ENCODE peak calls at places on chromosomes 1 and 21, in five cellular contexts. W, P, M, S and D are unnamed samples.

GRCh38 chr1:152752225-152752624 is 5.6 kb upstream of the KPRP start:
- DNase-seq in W (no peak), M (no peak), P (peak), S (no peak), D (peak)

GRCh38 chr1:68151690-68152089 is 80.6 kb downstream of the WLS start:
- DNase-seq in W (no peak), M (no peak), P (no peak), S (no peak), D (no peak)

GRCh38 chr21:14864211-14865021 is 200.4 kb downstream of the NRIP1 start:
- DNase-seq in P (peak), S (peak), W (peak), M (peak), D (peak)

GRCh38 chr1:212179394-212180076 is 105.7 kb upstream of the PPP2R5A start:
- DNase-seq in M (no peak), S (no peak), W (peak), P (peak), D (peak)

GRCh38 chr1:45892068-45892785 is 88.8 kb downstream of the MAST2 start:
- DNase-seq in P (peak), S (no peak), W (peak), M (no peak), D (peak)

GRCh38 chr1:32870615-32871363 is at the start of gene FNDC5:
- DNase-seq in S (no peak), P (no peak), W (no peak), M (no peak), D (no peak)

GRCh38 chr1:119438761-119439160 is 23.8 kb downstream of the HSD3B2 start:
- DNase-seq in W (no peak), P (no peak), S (no peak), M (no peak), D (no peak)

GRCh38 chr21:33481314-33481943 is 1.7 kb upstream of the TMEM50B start:
- DNase-seq in S (no peak), M (peak), W (no peak), P (no peak), D (no peak)

GRCh38 chr1:23263380-23263887 is 46.1 kb upstream of the HTR1D start:
- DNase-seq in M (no peak), W (no peak), P (no peak), S (no peak), D (no peak)

GRCh38 chr1:109876617-109877319 is 33.9 kb upstream of the CSF1 start:
- DNase-seq in P (no peak), W (peak), S (no peak), M (no peak), D (peak)

GRCh38 chr1:176033879-176034278 is 173.2 kb downstream of the COP1 start:
- DNase-seq in S (no peak), P (peak), W (no peak), M (no peak), D (peak)

GRCh38 chr1:75937034-75937433 is 4.8 kb upstream of the ASB17 start:
- DNase-seq in W (peak), P (no peak), S (no peak), M (peak), D (peak)

GRCh38 chr1:85303440-85304162 is 27.2 kb upstream of the BCL10 start:
- DNase-seq in M (peak), P (no peak), W (no peak), S (no peak), D (no peak)

GRCh38 chr1:35666916-35667315 is 25.6 kb upstream of the PSMB2 start:
- DNase-seq in M (no peak), P (no peak), W (no peak), S (no peak), D (no peak)

GRCh38 chr1:85406081-85406480 is 58.9 kb downstream of the DDAH1 start:
- DNase-seq in S (no peak), M (no peak), P (no peak), W (no peak), D (no peak)

GRCh38 chr21:34882719-34883131 is 166.4 kb downstream of the RUNX1 start:
- DNase-seq in M (peak), P (no peak), W (no peak), S (no peak), D (peak)

GRCh38 chr21:45029298-45029967 is 44.9 kb upstream of the ADARB1 start:
- DNase-seq in M (no peak), S (peak), P (peak), W (no peak), D (peak)

GRCh38 chr21:36310016-36310415 is 10.0 kb upstream of the MORC3 start:
- DNase-seq in M (peak), P (no peak), S (peak), W (no peak), D (no peak)

GRCh38 chr1:10663668-10664035 is 132.8 kb downstream of the CASZ1 start:
- DNase-seq in M (no peak), S (no peak), W (no peak), P (no peak), D (no peak)

GRCh38 chr21:35257413-35257812 is 208.3 kb upstream of the RUNX1 start:
- DNase-seq in P (peak), W (peak), M (no peak), S (peak), D (peak)

GRCh38 chr1:36115200-36115669 is 9.8 kb downstream of the COL8A2 start:
- DNase-seq in M (no peak), S (no peak), P (peak), W (peak), D (peak)

GRCh38 chr1:158679289-158679688 is 7.2 kb downstream of the SPTA1 start:
- DNase-seq in W (no peak), P (no peak), S (no peak), M (peak), D (no peak)

DNA sequence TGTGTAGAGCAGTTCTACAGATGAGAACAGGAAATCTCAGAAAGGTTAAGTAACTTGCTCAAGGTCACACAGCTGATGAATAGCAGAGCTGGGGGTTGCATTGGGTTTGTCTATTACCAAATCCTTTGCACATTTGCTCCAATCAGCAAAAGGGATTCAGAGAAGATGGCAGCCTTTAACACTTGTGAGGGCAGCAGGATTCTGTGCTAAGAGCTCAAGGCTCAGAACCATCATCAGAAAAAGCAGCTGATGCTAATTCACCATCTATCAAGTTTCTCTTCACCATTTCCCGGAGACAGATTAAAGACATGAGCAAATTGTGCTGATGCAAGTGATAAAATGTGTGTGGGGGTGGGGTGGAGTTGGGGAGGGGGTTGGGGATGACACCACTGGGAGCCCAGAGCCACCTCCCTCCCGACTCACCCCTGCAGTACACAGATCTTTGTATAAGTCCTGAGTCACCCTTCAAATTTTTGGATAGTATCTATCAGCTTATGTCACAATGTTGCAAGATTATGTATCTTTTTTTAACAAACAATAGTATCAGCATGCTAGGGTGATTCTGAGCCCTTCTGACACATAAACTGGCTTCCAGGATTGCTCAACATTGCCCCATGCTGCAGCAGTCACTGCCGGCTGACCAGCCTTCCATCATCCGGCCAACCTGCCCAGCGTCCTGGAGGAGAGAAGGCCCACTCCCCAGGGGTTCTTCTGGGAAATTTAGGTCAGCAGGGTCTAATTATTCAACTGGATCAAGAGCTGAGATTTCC is 2.8 kb upstream of the SPSB1 start:
- DNase-seq in P (peak), M (no peak), W (peak), S (peak), D (peak)
- TF ChIP-seq CTCF in P (no peak), M (no peak), W (no peak), S (no peak), D (no peak)

GRCh38 chr1:59018860-59019259 is 235.0 kb upstream of the JUN start:
- DNase-seq in W (no peak), M (no peak), P (no peak), S (no peak), D (no peak)

GRCh38 chr1:59022199-59022598 is 238.4 kb upstream of the JUN start:
- DNase-seq in P (no peak), W (no peak), M (no peak), S (no peak), D (no peak)

GRCh38 chr1:59018446-59018845 is 234.6 kb upstream of the JUN start:
- DNase-seq in W (no peak), P (no peak), M (no peak), S (no peak), D (no peak)

GRCh38 chr1:59022799-59023198 is 239.0 kb upstream of the JUN start:
- DNase-seq in P (no peak), M (no peak), W (no peak), S (no peak), D (no peak)

GRCh38 chr1:59020151-59020997 is 236.5 kb upstream of the JUN start:
- DNase-seq in W (no peak), M (peak), P (peak), S (peak), D (peak)
- H3K4me3 ChIP-seq in W (no peak), M (peak), P (no peak), S (peak), D (peak)

GRCh38 chr1:91500756-91501526 is at the start of gene CDC7:
- DNase-seq in P (peak), M (peak), W (peak), S (peak), D (peak)
- TF ChIP-seq CTCF in P (peak), M (peak), W (peak), S (no peak), D (peak)

DNA sequence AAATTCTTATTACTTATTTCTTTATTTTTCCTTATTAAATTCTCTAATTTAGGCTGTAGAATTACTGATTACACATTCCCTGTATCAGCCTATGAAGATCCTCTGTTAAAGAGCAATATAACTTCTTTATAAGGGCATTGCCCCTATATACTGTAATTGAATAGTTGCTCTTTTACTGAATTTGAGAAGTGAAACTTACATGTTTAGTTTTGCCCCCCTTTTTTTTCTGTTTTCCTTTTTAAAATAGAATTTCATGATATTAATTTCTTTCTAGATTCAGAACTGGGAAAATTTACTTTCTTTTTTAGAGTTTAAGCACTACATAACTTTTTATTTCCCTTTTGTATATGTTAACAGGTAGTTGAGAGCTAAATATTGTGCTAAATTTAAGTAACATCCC is 29.5 kb upstream of the PGM1 start:
- DNase-seq in S (no peak), P (no peak), M (peak), W (no peak), D (no peak)
- H3K4me3 ChIP-seq in S (no peak), P (no peak), M (no peak), W (no peak), D (no peak)

GRCh38 chr1:25028587-25028909 is 98.5 kb upstream of the RUNX3 start:
- DNase-seq in M (no peak), W (no peak), S (peak), P (no peak), D (no peak)

GRCh38 chr1:25026304-25026703 is 96.2 kb upstream of the RUNX3 start:
- DNase-seq in P (no peak), M (no peak), W (no peak), S (no peak), D (no peak)

GRCh38 chr1:25027876-25028586 is 98.0 kb upstream of the RUNX3 start:
- DNase-seq in M (no peak), P (no peak), S (no peak), W (no peak), D (no peak)

GRCh38 chr1:25024631-25025350 is 94.7 kb upstream of the RUNX3 start:
- DNase-seq in P (no peak), W (no peak), M (no peak), S (no peak), D (no peak)

DNA sequence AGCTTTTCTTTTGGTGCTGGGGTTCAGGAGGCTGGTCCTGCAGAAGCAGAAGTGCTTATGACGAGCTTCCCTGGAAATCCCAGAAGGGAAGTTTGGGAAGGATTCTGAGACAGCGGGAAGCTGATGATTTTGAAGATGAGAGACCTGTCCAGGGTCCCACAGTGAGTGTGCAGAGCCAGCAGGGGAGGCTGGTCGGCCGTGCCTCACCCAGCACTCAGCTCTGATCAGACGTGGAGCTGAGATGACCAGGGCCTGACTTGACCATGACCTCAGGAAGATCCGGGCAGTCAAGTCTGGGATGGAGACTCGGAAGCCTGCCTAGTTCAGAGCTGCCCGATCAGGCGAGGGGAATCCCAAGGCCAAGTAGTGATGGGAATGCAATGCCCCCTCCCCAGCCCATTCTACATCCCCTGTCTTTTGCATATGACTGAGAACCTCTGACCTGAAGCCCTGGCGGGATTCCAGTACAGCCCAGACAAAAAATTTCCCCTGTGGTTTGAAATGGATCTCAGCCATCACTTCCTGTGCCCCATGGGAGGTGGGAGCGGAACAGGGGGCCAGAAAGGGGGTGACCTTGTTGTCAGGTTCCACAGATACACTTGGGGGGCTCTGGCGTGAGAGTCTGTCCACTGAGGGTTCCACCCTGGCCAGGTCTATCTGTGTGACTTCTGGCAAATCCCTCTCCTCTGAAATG is 96.8 kb upstream of the RUNX3 start:
- DNase-seq in W (no peak), S (no peak), P (no peak), M (peak), D (no peak)
- TF ChIP-seq CTCF in W (no peak), S (no peak), P (no peak), M (peak), D (peak)

DNA sequence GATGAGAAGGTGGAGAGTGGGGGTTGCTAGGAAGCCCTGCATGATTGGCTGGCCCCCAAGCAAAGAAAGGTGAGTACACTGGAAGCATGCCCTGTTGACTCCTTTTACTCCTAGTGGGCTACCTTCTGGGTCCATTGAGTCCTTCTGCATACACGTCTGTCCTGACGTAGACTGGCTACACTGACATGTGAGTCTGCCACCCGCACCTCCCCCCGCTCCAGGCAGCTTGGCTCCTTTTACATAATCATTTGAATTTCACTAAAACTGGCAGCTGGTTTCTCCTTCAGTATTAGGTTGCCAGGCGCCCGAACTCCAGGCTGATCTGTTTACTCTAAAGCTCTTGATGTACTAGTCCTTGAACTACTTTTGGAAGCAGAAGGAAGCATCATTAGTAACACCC is 8.7 kb downstream of the MRPS21 start:
- DNase-seq in P (no peak), M (no peak), S (no peak), W (no peak), D (no peak)
- H3K4me3 ChIP-seq in P (no peak), M (no peak), S (no peak), W (no peak), D (no peak)

GRCh38 chr1:210535796-210536195 is 207.1 kb downstream of the HHAT start:
- DNase-seq in P (no peak), W (no peak), M (no peak), S (no peak), D (no peak)
- TF ChIP-seq CTCF in P (no peak), W (no peak), M (no peak), S (no peak), D (no peak)

GRCh38 chr1:12748778-12749355 is 2.9 kb downstream of the CFAP107 start:
- DNase-seq in M (no peak), S (no peak), P (no peak), W (no peak), D (no peak)

GRCh38 chr1:12745126-12745991 is 641 bp upstream of the CFAP107 start:
- DNase-seq in S (no peak), W (no peak), M (no peak), P (peak), D (no peak)

GRCh38 chr1:12741946-12742345 is 4.1 kb upstream of the CFAP107 start:
- DNase-seq in S (no peak), M (no peak), P (no peak), W (no peak), D (no peak)

GRCh38 chr1:12745992-12746323 is at the start of gene CFAP107:
- DNase-seq in W (no peak), P (no peak), S (no peak), M (peak), D (no peak)
- H3K4me3 ChIP-seq in W (no peak), P (no peak), S (no peak), M (no peak), D (no peak)

DNA sequence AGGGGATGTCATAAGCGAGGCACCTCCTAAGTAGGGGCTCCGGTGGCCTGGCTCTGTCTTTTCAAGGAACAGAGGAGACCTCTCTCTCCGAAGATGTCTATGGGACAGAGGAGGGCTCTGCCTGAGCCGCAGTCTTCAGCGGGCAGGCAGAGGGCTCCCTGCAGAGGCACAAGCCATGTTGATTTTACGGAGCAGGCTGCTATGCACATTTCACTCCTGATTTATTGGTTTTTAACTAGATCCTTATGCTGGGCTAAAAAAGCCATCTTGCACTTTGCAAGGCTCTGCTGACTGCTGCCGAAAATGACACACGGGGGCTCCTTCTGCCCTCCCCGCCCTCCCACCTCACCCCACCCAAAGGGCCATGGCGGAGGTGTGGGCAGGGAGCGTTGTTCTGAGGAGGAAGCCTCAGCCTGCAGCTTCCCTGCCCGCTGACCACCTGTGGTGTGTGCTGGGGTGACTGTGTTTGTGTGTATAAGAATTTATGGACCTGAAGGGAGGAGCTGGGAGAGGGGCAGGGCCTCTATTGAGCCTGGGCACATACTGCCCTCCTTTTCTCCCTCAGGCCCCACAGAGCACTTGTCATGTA is 71.2 kb downstream of the FOXD2 start:
- DNase-seq in S (no peak), P (no peak), W (peak), M (no peak), D (peak)
- TF ChIP-seq CTCF in S (no peak), P (no peak), W (no peak), M (no peak), D (no peak)